ENCODE peak calls at places on chromosome 4, in four cellular contexts. One of them, this sample, is unnamed.

GRCh38 chr4:143241892-143242291 is 57.2 kb downstream of the USP38 start:
- DNase-seq in T-helper 9 cell: no peak
- DNase-seq in stimulated activated CD8-positive, alpha-beta memory T cell treated with anti-CD3 and anti-CD28 coated beads, Interleukin-4, amount 100 ng/mL, for 24 hours: no peak
- DNase-seq in activated T-cell treated with anti-CD3 and anti-CD28 coated beads, Interleukin-2, amount 50 U/mL, for 24 hours: no peak
- DNase-seq in this sample: no peak

GRCh38 chr4:30696195-30696594 is 24.0 kb upstream of the PCDH7 start:
- DNase-seq in activated T-cell treated with anti-CD3 and anti-CD28 coated beads, Interleukin-2, amount 50 U/mL, for 24 hours: no peak
- DNase-seq in stimulated activated CD8-positive, alpha-beta memory T cell treated with anti-CD3 and anti-CD28 coated beads, Interleukin-4, amount 100 ng/mL, for 24 hours: no peak
- DNase-seq in T-helper 9 cell: no peak
- DNase-seq in this sample: no peak

GRCh38 chr4:62709618-62710252 is 1509.6 kb downstream of the ADGRL3 start:
- DNase-seq in T-helper 9 cell: no peak
- DNase-seq in activated T-cell treated with anti-CD3 and anti-CD28 coated beads, Interleukin-2, amount 50 U/mL, for 24 hours: no peak
- DNase-seq in stimulated activated CD8-positive, alpha-beta memory T cell treated with anti-CD3 and anti-CD28 coated beads, Interleukin-4, amount 100 ng/mL, for 24 hours: no peak
- DNase-seq in this sample: no peak

GRCh38 chr4:121822796-121823504 is 733 bp downstream of the CCNA2 start:
- DNase-seq in T-helper 9 cell: peak
- DNase-seq in activated T-cell treated with anti-CD3 and anti-CD28 coated beads, Interleukin-2, amount 50 U/mL, for 24 hours: peak
- DNase-seq in stimulated activated CD8-positive, alpha-beta memory T cell treated with anti-CD3 and anti-CD28 coated beads, Interleukin-4, amount 100 ng/mL, for 24 hours: no peak
- DNase-seq in this sample: peak

GRCh38 chr4:111639876-111640275 is 505.4 kb upstream of the FAM241A start:
- DNase-seq in activated T-cell treated with anti-CD3 and anti-CD28 coated beads, Interleukin-2, amount 50 U/mL, for 24 hours: no peak
- DNase-seq in T-helper 9 cell: no peak
- DNase-seq in stimulated activated CD8-positive, alpha-beta memory T cell treated with anti-CD3 and anti-CD28 coated beads, Interleukin-4, amount 100 ng/mL, for 24 hours: no peak
- DNase-seq in this sample: no peak

GRCh38 chr4:188178276-188178675 is 39.0 kb downstream of the TRIML1 start:
- DNase-seq in T-helper 9 cell: no peak
- DNase-seq in activated T-cell treated with anti-CD3 and anti-CD28 coated beads, Interleukin-2, amount 50 U/mL, for 24 hours: no peak
- DNase-seq in stimulated activated CD8-positive, alpha-beta memory T cell treated with anti-CD3 and anti-CD28 coated beads, Interleukin-4, amount 100 ng/mL, for 24 hours: no peak
- DNase-seq in this sample: no peak

GRCh38 chr4:78768447-78769177 is 7.5 kb upstream of the BMP2K start:
- DNase-seq in activated T-cell treated with anti-CD3 and anti-CD28 coated beads, Interleukin-2, amount 50 U/mL, for 24 hours: no peak
- DNase-seq in T-helper 9 cell: no peak
- DNase-seq in stimulated activated CD8-positive, alpha-beta memory T cell treated with anti-CD3 and anti-CD28 coated beads, Interleukin-4, amount 100 ng/mL, for 24 hours: no peak
- DNase-seq in this sample: no peak

GRCh38 chr4:1910643-1911042 is 39.5 kb downstream of the NSD2 start:
- DNase-seq in stimulated activated CD8-positive, alpha-beta memory T cell treated with anti-CD3 and anti-CD28 coated beads, Interleukin-4, amount 100 ng/mL, for 24 hours: no peak
- DNase-seq in activated T-cell treated with anti-CD3 and anti-CD28 coated beads, Interleukin-2, amount 50 U/mL, for 24 hours: no peak
- DNase-seq in T-helper 9 cell: no peak
- DNase-seq in this sample: no peak

GRCh38 chr4:95979961-95980876 is 140.3 kb downstream of the PDHA2 start:
- DNase-seq in T-helper 9 cell: no peak
- DNase-seq in stimulated activated CD8-positive, alpha-beta memory T cell treated with anti-CD3 and anti-CD28 coated beads, Interleukin-4, amount 100 ng/mL, for 24 hours: no peak
- DNase-seq in activated T-cell treated with anti-CD3 and anti-CD28 coated beads, Interleukin-2, amount 50 U/mL, for 24 hours: no peak
- DNase-seq in this sample: no peak